ENCODE peak calls at places on chromosomes 16 and 17, in ten cellular contexts. One of them, this sample, is unnamed.

GRCh38 chr17:70855401-70856054 is 686.2 kb downstream of the KCNJ2 start:
- DNase-seq in H9: no peak
- DNase-seq in fibroblast of lung: peak
- DNase-seq in mesothelial cell of epicardium: no peak
- DNase-seq in stimulated activated CD8-positive, alpha-beta memory T cell treated with anti-CD3 and anti-CD28 coated beads, Interleukin-4, amount 100 ng/mL, for 48 hours: no peak
- DNase-seq in GM03348: no peak
- DNase-seq in left colon: no peak
- DNase-seq in epithelial cell of prostate: peak
- DNase-seq in fibroblast of the conjunctiva: no peak
- DNase-seq in A549: no peak
- DNase-seq in this sample: no peak

GRCh38 chr16:25916091-25916490 is 224.3 kb downstream of the HS3ST4 start:
- DNase-seq in mesothelial cell of epicardium: no peak
- DNase-seq in stimulated activated CD8-positive, alpha-beta memory T cell treated with anti-CD3 and anti-CD28 coated beads, Interleukin-4, amount 100 ng/mL, for 48 hours: no peak
- DNase-seq in H9: no peak
- DNase-seq in fibroblast of the conjunctiva: no peak
- DNase-seq in GM03348: no peak
- DNase-seq in A549: no peak
- DNase-seq in fibroblast of lung: no peak
- DNase-seq in epithelial cell of prostate: no peak
- DNase-seq in left colon: no peak
- DNase-seq in this sample: no peak

GRCh38 chr16:85859818-85860125 is 39.2 kb upstream of the IRF8 start:
- DNase-seq in stimulated activated CD8-positive, alpha-beta memory T cell treated with anti-CD3 and anti-CD28 coated beads, Interleukin-4, amount 100 ng/mL, for 48 hours: peak
- DNase-seq in H9: no peak
- DNase-seq in A549: no peak
- DNase-seq in mesothelial cell of epicardium: peak
- DNase-seq in fibroblast of lung: no peak
- DNase-seq in epithelial cell of prostate: no peak
- DNase-seq in left colon: no peak
- DNase-seq in fibroblast of the conjunctiva: no peak
- DNase-seq in GM03348: no peak
- DNase-seq in this sample: no peak

GRCh38 chr16:11603331-11603750 is 16.6 kb upstream of the LITAF start:
- DNase-seq in GM03348: no peak
- DNase-seq in A549: no peak
- DNase-seq in fibroblast of the conjunctiva: no peak
- DNase-seq in mesothelial cell of epicardium: no peak
- DNase-seq in H9: no peak
- DNase-seq in left colon: no peak
- DNase-seq in fibroblast of lung: no peak
- DNase-seq in stimulated activated CD8-positive, alpha-beta memory T cell treated with anti-CD3 and anti-CD28 coated beads, Interleukin-4, amount 100 ng/mL, for 48 hours: no peak
- DNase-seq in epithelial cell of prostate: no peak
- DNase-seq in this sample: no peak

GRCh38 chr17:64420143-64420670 is 28.7 kb upstream of the MILR1 start:
- DNase-seq in mesothelial cell of epicardium: no peak
- DNase-seq in epithelial cell of prostate: no peak
- DNase-seq in left colon: no peak
- DNase-seq in A549: peak
- DNase-seq in stimulated activated CD8-positive, alpha-beta memory T cell treated with anti-CD3 and anti-CD28 coated beads, Interleukin-4, amount 100 ng/mL, for 48 hours: no peak
- DNase-seq in GM03348: peak
- DNase-seq in fibroblast of lung: peak
- DNase-seq in H9: peak
- DNase-seq in fibroblast of the conjunctiva: peak
- DNase-seq in this sample: peak

GRCh38 chr17:11324846-11325420 is 83.9 kb downstream of the SHISA6 start:
- DNase-seq in stimulated activated CD8-positive, alpha-beta memory T cell treated with anti-CD3 and anti-CD28 coated beads, Interleukin-4, amount 100 ng/mL, for 48 hours: no peak
- DNase-seq in left colon: no peak
- DNase-seq in fibroblast of the conjunctiva: no peak
- DNase-seq in H9: peak
- DNase-seq in GM03348: no peak
- DNase-seq in fibroblast of lung: no peak
- DNase-seq in A549: no peak
- DNase-seq in mesothelial cell of epicardium: no peak
- DNase-seq in epithelial cell of prostate: no peak
- DNase-seq in this sample: no peak

GRCh38 chr17:921161-921560 is 58.4 kb downstream of the NXN start:
- DNase-seq in fibroblast of lung: peak
- DNase-seq in mesothelial cell of epicardium: no peak
- DNase-seq in fibroblast of the conjunctiva: no peak
- DNase-seq in left colon: no peak
- DNase-seq in GM03348: no peak
- DNase-seq in H9: no peak
- DNase-seq in epithelial cell of prostate: no peak
- DNase-seq in stimulated activated CD8-positive, alpha-beta memory T cell treated with anti-CD3 and anti-CD28 coated beads, Interleukin-4, amount 100 ng/mL, for 48 hours: no peak
- DNase-seq in A549: no peak
- DNase-seq in this sample: no peak

GRCh38 chr16:30184430-30185140 is 1.2 kb downstream of the CORO1A start:
- DNase-seq in H9: no peak
- DNase-seq in fibroblast of lung: no peak
- DNase-seq in left colon: peak
- DNase-seq in mesothelial cell of epicardium: peak
- DNase-seq in stimulated activated CD8-positive, alpha-beta memory T cell treated with anti-CD3 and anti-CD28 coated beads, Interleukin-4, amount 100 ng/mL, for 48 hours: peak
- DNase-seq in A549: no peak
- DNase-seq in epithelial cell of prostate: no peak
- DNase-seq in GM03348: no peak
- DNase-seq in fibroblast of the conjunctiva: no peak
- DNase-seq in this sample: peak

GRCh38 chr17:55069983-55070529 is 101.5 kb downstream of the STXBP4 start:
- DNase-seq in H9: no peak
- DNase-seq in stimulated activated CD8-positive, alpha-beta memory T cell treated with anti-CD3 and anti-CD28 coated beads, Interleukin-4, amount 100 ng/mL, for 48 hours: no peak
- DNase-seq in A549: no peak
- DNase-seq in fibroblast of the conjunctiva: no peak
- DNase-seq in GM03348: no peak
- DNase-seq in fibroblast of lung: no peak
- DNase-seq in left colon: no peak
- DNase-seq in mesothelial cell of epicardium: no peak
- DNase-seq in epithelial cell of prostate: no peak
- DNase-seq in this sample: no peak

GRCh38 chr17:45338023-45338781 is 21.4 kb upstream of the MAP3K14 start:
- DNase-seq in fibroblast of lung: no peak
- DNase-seq in GM03348: no peak
- DNase-seq in H9: peak
- DNase-seq in fibroblast of the conjunctiva: no peak
- DNase-seq in left colon: no peak
- DNase-seq in A549: no peak
- DNase-seq in stimulated activated CD8-positive, alpha-beta memory T cell treated with anti-CD3 and anti-CD28 coated beads, Interleukin-4, amount 100 ng/mL, for 48 hours: no peak
- DNase-seq in mesothelial cell of epicardium: no peak
- DNase-seq in epithelial cell of prostate: no peak
- DNase-seq in this sample: no peak

GRCh38 chr16:47258874-47259461 is 115.2 kb upstream of the NETO2 start:
- DNase-seq in fibroblast of lung: peak
- DNase-seq in H9: peak
- DNase-seq in left colon: no peak
- DNase-seq in epithelial cell of prostate: no peak
- DNase-seq in mesothelial cell of epicardium: no peak
- DNase-seq in A549: peak
- DNase-seq in fibroblast of the conjunctiva: peak
- DNase-seq in stimulated activated CD8-positive, alpha-beta memory T cell treated with anti-CD3 and anti-CD28 coated beads, Interleukin-4, amount 100 ng/mL, for 48 hours: no peak
- DNase-seq in GM03348: peak
- DNase-seq in this sample: no peak

GRCh38 chr17:65750678-65751077 is 189.2 kb upstream of the AXIN2 start:
- DNase-seq in H9: no peak
- DNase-seq in fibroblast of lung: peak
- DNase-seq in A549: peak
- DNase-seq in left colon: peak
- DNase-seq in stimulated activated CD8-positive, alpha-beta memory T cell treated with anti-CD3 and anti-CD28 coated beads, Interleukin-4, amount 100 ng/mL, for 48 hours: peak
- DNase-seq in mesothelial cell of epicardium: peak
- DNase-seq in GM03348: peak
- DNase-seq in epithelial cell of prostate: peak
- DNase-seq in fibroblast of the conjunctiva: peak
- DNase-seq in this sample: no peak